ENCODE peak calls at places on chromosomes 2 and 18, in eight cellular contexts. J is psoas muscle; C is CD4-positive, CD25-positive, alpha-beta regulatory T cell; L is heart right ventricle; Q is neural progenitor cell; R is WERI-Rb-1; V is foreskin keratinocyte; Y is breast epithelium. N is an unnamed sample.

GRCh38 chr2:134137182-134137595 is 116.7 kb upstream of the MGAT5 start:
- DNase-seq in V (peak), R (no peak), L (peak), Q (no peak), Y (peak), C (no peak), J (no peak), N (no peak)

GRCh38 chr2:74374509-74375205 is 5.5 kb downstream of the DCTN1 start:
- DNase-seq in L (peak), Y (peak), V (no peak), Q (peak), R (peak), C (no peak), J (peak), N (no peak)

GRCh38 chr18:3193354-3193753 is 26.4 kb downstream of the MYOM1 start:
- DNase-seq in Q (no peak), V (no peak), J (no peak), L (no peak), R (no peak), C (no peak), Y (no peak), N (no peak)

GRCh38 chr18:45386256-45386655 is 229.0 kb upstream of the SLC14A2 start:
- DNase-seq in V (no peak), L (no peak), Q (peak), J (no peak), C (no peak), R (peak), Y (no peak), N (no peak)

GRCh38 chr2:34102359-34102758 is 503.3 kb upstream of the FAM98A start:
- DNase-seq in L (no peak), J (no peak), C (no peak), Y (no peak), V (peak), R (no peak), Q (no peak), N (no peak)

GRCh38 chr2:122748552-122749011 is 993.1 kb downstream of the TSN start:
- DNase-seq in C (no peak), L (no peak), Q (peak), Y (no peak), J (no peak), R (no peak), V (peak), N (no peak)

GRCh38 chr2:66070717-66071602 is 364.0 kb upstream of the MEIS1 start:
- DNase-seq in V (no peak), L (no peak), J (no peak), Q (no peak), R (no peak), Y (no peak), C (no peak), N (no peak)

GRCh38 chr2:207763308-207763707 is 6.4 kb downstream of the FZD5 start:
- DNase-seq in C (no peak), Y (no peak), V (no peak), L (no peak), J (no peak), R (no peak), Q (no peak), N (no peak)

GRCh38 chr2:1586946-1587840 is 157.1 kb downstream of the PXDN start:
- DNase-seq in R (no peak), V (no peak), C (no peak), Y (no peak), Q (no peak), L (no peak), J (no peak), N (no peak)

GRCh38 chr2:38406597-38407110 is 29.6 kb upstream of the ATL2 start:
- DNase-seq in L (peak), Y (peak), R (no peak), Q (no peak), C (no peak), J (no peak), V (no peak), N (no peak)

GRCh38 chr2:182937864-182938263 is 71.4 kb upstream of the FRZB start:
- DNase-seq in L (no peak), J (no peak), V (peak), Q (no peak), C (no peak), Y (no peak), R (no peak), N (no peak)

GRCh38 chr2:7686016-7686385 is 768.8 kb downstream of the RNF144A start:
- DNase-seq in V (no peak), Y (no peak), Q (no peak), C (no peak), R (no peak), L (no peak), J (no peak), N (no peak)

GRCh38 chr18:50313031-50313607 is 25.6 kb upstream of the CXXC1 start:
- DNase-seq in C (no peak), R (no peak), Q (no peak), L (no peak), Y (no peak), V (no peak), J (no peak), N (no peak)
- H3K27ac ChIP-seq in C (no peak), R (no peak), Q (no peak), L (no peak), Y (no peak), V (no peak), J (no peak), N (no peak)

GRCh38 chr2:223853425-223853837 is 16.0 kb upstream of the AP1S3 start:
- DNase-seq in R (no peak), Y (no peak), Q (no peak), J (no peak), C (no peak), V (no peak), L (no peak), N (no peak)
- H3K27ac ChIP-seq in R (no peak), Y (no peak), Q (no peak), J (no peak), C (no peak), V (no peak), L (no peak), N (no peak)

GRCh38 chr18:37179384-37179783 is 350.5 kb downstream of the KIAA1328 start:
- DNase-seq in L (no peak), C (no peak), J (no peak), Q (no peak), Y (no peak), R (no peak), V (no peak), N (no peak)
- H3K27ac ChIP-seq in L (no peak), C (no peak), J (no peak), Q (no peak), Y (no peak), R (no peak), V (no peak), N (no peak)

DNA sequence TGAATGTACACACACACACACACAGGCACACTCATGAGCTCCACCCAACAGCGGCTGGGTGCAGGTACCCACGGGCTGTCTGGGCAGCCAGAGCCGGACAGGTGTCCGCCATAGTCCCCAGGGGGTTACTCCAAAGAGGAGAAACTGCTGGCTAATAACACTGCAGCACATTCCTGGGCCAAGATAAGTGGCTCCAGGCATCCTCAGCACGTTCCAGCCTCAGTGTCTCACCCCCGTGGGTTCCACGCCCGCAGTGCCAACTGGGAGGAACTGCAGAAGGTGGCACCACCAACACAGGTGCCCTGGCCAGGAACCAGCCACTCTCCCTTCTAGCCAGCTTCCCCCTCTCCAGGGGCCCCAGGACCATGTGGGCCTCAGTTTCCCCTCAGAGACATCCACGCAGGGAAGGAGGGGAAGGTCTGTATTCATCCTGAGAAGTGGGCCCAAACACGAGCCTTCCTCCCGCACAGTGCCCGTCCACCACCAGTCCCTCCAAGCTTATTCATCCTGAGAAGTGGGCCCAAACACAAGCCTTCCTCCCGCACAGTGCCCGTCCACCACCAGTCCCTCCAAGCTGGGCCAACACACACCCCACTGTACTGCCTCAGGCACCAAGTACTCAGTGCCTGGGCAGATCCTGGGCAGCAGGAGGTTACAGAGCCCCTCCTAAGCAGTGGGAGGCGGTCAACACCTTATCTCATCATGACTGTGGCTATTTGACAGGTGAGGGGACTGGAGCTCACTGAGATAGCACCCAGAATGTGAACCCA is 47.6 kb downstream of the TNS1 start:
- DNase-seq in Y (no peak), J (no peak), R (no peak), Q (no peak), L (no peak), C (no peak), V (no peak), N (no peak)
- H3K27ac ChIP-seq in Y (peak), J (peak), R (no peak), Q (no peak), L (peak), C (no peak), V (no peak), N (no peak)

GRCh38 chr2:157184161-157184910 is 73.2 kb upstream of the GALNT5 start:
- DNase-seq in Y (no peak), J (no peak), R (no peak), Q (no peak), C (no peak), L (no peak), V (peak), N (no peak)

GRCh38 chr2:157182834-157183396 is 74.6 kb upstream of the GALNT5 start:
- DNase-seq in Q (no peak), L (no peak), C (no peak), J (no peak), V (peak), R (no peak), Y (no peak), N (no peak)

GRCh38 chr2:157179706-157180105 is 77.8 kb upstream of the GALNT5 start:
- DNase-seq in Y (no peak), V (no peak), C (no peak), J (no peak), R (no peak), Q (no peak), L (no peak), N (no peak)

GRCh38 chr2:157181234-157181633 is 76.3 kb upstream of the GALNT5 start:
- DNase-seq in J (no peak), V (no peak), C (no peak), Q (no peak), R (no peak), L (no peak), Y (no peak), N (no peak)

GRCh38 chr2:157182204-157182709 is 75.2 kb upstream of the GALNT5 start:
- DNase-seq in V (no peak), R (no peak), J (no peak), Q (no peak), Y (no peak), C (no peak), L (no peak), N (no peak)
- H3K27ac ChIP-seq in V (no peak), R (no peak), J (no peak), Q (no peak), Y (no peak), C (no peak), L (no peak), N (no peak)

DNA sequence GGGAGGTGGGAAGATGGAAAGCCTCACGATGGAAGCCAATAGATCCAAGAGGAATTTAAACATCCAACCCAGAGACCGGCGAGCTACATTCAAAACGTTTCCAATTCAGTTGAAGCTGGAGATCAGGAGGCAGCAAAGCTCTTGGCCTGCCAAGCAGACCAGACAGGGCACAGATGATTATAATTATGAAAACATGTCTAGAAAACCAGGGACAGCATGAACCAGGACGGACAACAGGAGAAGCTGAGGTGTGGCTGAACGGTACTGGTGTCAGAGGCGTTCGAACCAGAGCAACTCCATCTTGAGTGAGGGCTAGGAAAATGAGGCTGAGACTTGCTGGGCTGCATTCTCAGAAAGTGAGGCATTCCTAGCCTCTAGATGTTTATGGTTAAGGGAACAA is 102.2 kb upstream of the CCDC150 start:
- DNase-seq in C (no peak), V (no peak), L (no peak), J (no peak), Q (no peak), R (no peak), Y (no peak), N (no peak)
- H3K27ac ChIP-seq in C (no peak), V (no peak), L (no peak), J (no peak), Q (no peak), R (no peak), Y (no peak), N (no peak)

GRCh38 chr2:72921088-72921851 is 4.0 kb downstream of the EMX1 start:
- DNase-seq in J (no peak), Q (no peak), L (no peak), C (no peak), V (no peak), Y (no peak), R (no peak), N (no peak)
- H3K27ac ChIP-seq in J (no peak), Q (no peak), L (no peak), C (no peak), V (no peak), Y (no peak), R (no peak), N (no peak)

GRCh38 chr2:106012591-106013347 is 181.3 kb downstream of the UXS1 start:
- DNase-seq in R (no peak), C (no peak), L (no peak), V (peak), J (no peak), Q (no peak), Y (no peak), N (no peak)
- H3K27ac ChIP-seq in R (no peak), C (no peak), L (no peak), V (no peak), J (no peak), Q (no peak), Y (no peak), N (no peak)

GRCh38 chr2:3483986-3484960 is 35.1 kb downstream of the ADI1 start:
- DNase-seq in Q (no peak), Y (no peak), J (no peak), V (no peak), L (no peak), C (no peak), R (no peak), N (no peak)
- H3K27ac ChIP-seq in Q (no peak), Y (no peak), J (no peak), V (no peak), L (peak), C (no peak), R (no peak), N (no peak)

GRCh38 chr2:140186201-140186775 is 1406.1 kb upstream of the NXPH2 start:
- DNase-seq in C (no peak), J (no peak), V (no peak), L (no peak), Q (no peak), R (no peak), Y (no peak), N (no peak)

GRCh38 chr2:140183056-140183765 is 1403.0 kb upstream of the NXPH2 start:
- DNase-seq in C (no peak), V (no peak), R (no peak), Y (no peak), Q (no peak), J (no peak), L (no peak), N (no peak)

GRCh38 chr2:140185076-140185475 is 1404.9 kb upstream of the NXPH2 start:
- DNase-seq in C (no peak), Y (no peak), J (no peak), L (no peak), Q (no peak), V (no peak), R (no peak), N (no peak)

GRCh38 chr2:140187086-140187485 is 1406.9 kb upstream of the NXPH2 start:
- DNase-seq in R (no peak), Y (no peak), Q (no peak), C (no peak), J (no peak), L (no peak), V (no peak), N (no peak)
- H3K27ac ChIP-seq in R (no peak), Y (no peak), Q (no peak), C (no peak), J (no peak), L (no peak), V (no peak), N (no peak)

N was measured in SK-N-MC.